ENCODE peak calls at places on chromosomes 7 and 10, in seven cellular contexts. One of them, this sample, is unnamed.

GRCh38 chr7:22696672-22697071 is 30.3 kb upstream of the IL6 start:
- DNase-seq in tibial nerve: no peak
- DNase-seq in CD8-positive, alpha-beta T cell: no peak
- DNase-seq in transverse colon: no peak
- DNase-seq in CD4-positive, alpha-beta T cell: no peak
- DNase-seq in A549: no peak
- DNase-seq in psoas muscle: no peak
- DNase-seq in this sample: peak; percentile 41

GRCh38 chr7:118870187-118870586 is 645.7 kb downstream of the ANKRD7 start:
- DNase-seq in tibial nerve: no peak
- DNase-seq in CD8-positive, alpha-beta T cell: no peak
- DNase-seq in transverse colon: no peak
- DNase-seq in CD4-positive, alpha-beta T cell: no peak
- DNase-seq in A549: peak; percentile 5
- DNase-seq in psoas muscle: no peak
- DNase-seq in this sample: no peak

GRCh38 chr7:112619343-112619742 is 138.6 kb downstream of the LSMEM1 start:
- DNase-seq in tibial nerve: no peak
- DNase-seq in CD8-positive, alpha-beta T cell: no peak
- DNase-seq in transverse colon: no peak
- DNase-seq in CD4-positive, alpha-beta T cell: no peak
- DNase-seq in A549: no peak
- DNase-seq in psoas muscle: no peak
- DNase-seq in this sample: no peak

GRCh38 chr10:25455980-25456567 is 281.3 kb downstream of the GPR158 start:
- DNase-seq in tibial nerve: no peak
- DNase-seq in CD8-positive, alpha-beta T cell: no peak
- DNase-seq in transverse colon: no peak
- DNase-seq in CD4-positive, alpha-beta T cell: no peak
- DNase-seq in A549: no peak
- DNase-seq in psoas muscle: no peak
- DNase-seq in this sample: no peak

GRCh38 chr7:156554488-156554887 is 86.1 kb upstream of the RNF32 start:
- DNase-seq in tibial nerve: no peak
- DNase-seq in CD8-positive, alpha-beta T cell: no peak
- DNase-seq in transverse colon: no peak
- DNase-seq in CD4-positive, alpha-beta T cell: no peak
- DNase-seq in A549: no peak
- DNase-seq in psoas muscle: no peak
- DNase-seq in this sample: no peak

GRCh38 chr10:72133517-72133916 is 45.2 kb upstream of the SPOCK2 start:
- DNase-seq in tibial nerve: no peak
- DNase-seq in CD8-positive, alpha-beta T cell: no peak
- DNase-seq in transverse colon: no peak
- DNase-seq in CD4-positive, alpha-beta T cell: no peak
- DNase-seq in A549: no peak
- DNase-seq in psoas muscle: no peak
- DNase-seq in this sample: no peak

GRCh38 chr7:29988391-29989256 is 977 bp downstream of the SCRN1 start:
- DNase-seq in tibial nerve: peak; percentile 25
- DNase-seq in CD8-positive, alpha-beta T cell: no peak
- DNase-seq in transverse colon: peak; percentile 46
- DNase-seq in CD4-positive, alpha-beta T cell: peak; percentile 2
- DNase-seq in A549: peak; percentile 84
- DNase-seq in psoas muscle: peak; percentile 68
- DNase-seq in this sample: no peak

GRCh38 chr10:50951451-50951850 is 66.0 kb upstream of the A1CF start:
- DNase-seq in tibial nerve: no peak
- DNase-seq in CD8-positive, alpha-beta T cell: no peak
- DNase-seq in transverse colon: no peak
- DNase-seq in CD4-positive, alpha-beta T cell: no peak
- DNase-seq in A549: no peak
- DNase-seq in psoas muscle: no peak
- DNase-seq in this sample: no peak

GRCh38 chr10:132616170-132616994 is 78.8 kb downstream of the INPP5A start:
- DNase-seq in tibial nerve: no peak
- DNase-seq in CD8-positive, alpha-beta T cell: peak; percentile 42
- DNase-seq in transverse colon: no peak
- DNase-seq in CD4-positive, alpha-beta T cell: no peak
- DNase-seq in A549: no peak
- DNase-seq in psoas muscle: no peak
- DNase-seq in this sample: no peak

GRCh38 chr10:69645296-69645665 is 15.2 kb downstream of the FAM241B start:
- DNase-seq in tibial nerve: no peak
- DNase-seq in CD8-positive, alpha-beta T cell: no peak
- DNase-seq in transverse colon: no peak
- DNase-seq in CD4-positive, alpha-beta T cell: no peak
- DNase-seq in A549: no peak
- DNase-seq in psoas muscle: peak; percentile 10
- DNase-seq in this sample: no peak

GRCh38 chr10:115417585-115418265 is 324.6 kb downstream of the ATRNL1 start:
- DNase-seq in tibial nerve: no peak
- DNase-seq in CD8-positive, alpha-beta T cell: no peak
- DNase-seq in transverse colon: peak; percentile 8
- DNase-seq in CD4-positive, alpha-beta T cell: no peak
- DNase-seq in A549: peak; percentile 54
- DNase-seq in psoas muscle: no peak
- DNase-seq in this sample: no peak

GRCh38 chr7:116232920-116233319 is 22.6 kb downstream of the TES start:
- DNase-seq in tibial nerve: no peak
- DNase-seq in CD8-positive, alpha-beta T cell: no peak
- DNase-seq in transverse colon: no peak
- DNase-seq in CD4-positive, alpha-beta T cell: no peak
- DNase-seq in A549: no peak
- DNase-seq in psoas muscle: no peak
- DNase-seq in this sample: no peak

GRCh38 chr10:30999084-30999712 is 32.5 kb downstream of the ZNF438 start:
- DNase-seq in tibial nerve: peak; percentile 48
- DNase-seq in CD8-positive, alpha-beta T cell: no peak
- DNase-seq in transverse colon: no peak
- DNase-seq in CD4-positive, alpha-beta T cell: no peak
- DNase-seq in A549: peak; percentile 6
- DNase-seq in psoas muscle: peak; percentile 48
- DNase-seq in this sample: no peak

GRCh38 chr7:48285365-48285764 is 114.1 kb downstream of the ABCA13 start:
- DNase-seq in tibial nerve: no peak
- DNase-seq in CD8-positive, alpha-beta T cell: no peak
- DNase-seq in transverse colon: no peak
- DNase-seq in CD4-positive, alpha-beta T cell: no peak
- DNase-seq in A549: peak; percentile 16
- DNase-seq in psoas muscle: no peak
- DNase-seq in this sample: no peak

GRCh38 chr7:101953248-101953819 is 135.9 kb downstream of the CUX1 start:
- DNase-seq in tibial nerve: no peak
- DNase-seq in CD8-positive, alpha-beta T cell: no peak
- DNase-seq in transverse colon: no peak
- DNase-seq in CD4-positive, alpha-beta T cell: no peak
- DNase-seq in A549: no peak
- DNase-seq in psoas muscle: peak; percentile 82
- DNase-seq in this sample: no peak

GRCh38 chr7:36262706-36263484 is 109.8 kb downstream of the EEPD1 start:
- DNase-seq in tibial nerve: no peak
- DNase-seq in CD8-positive, alpha-beta T cell: no peak
- DNase-seq in transverse colon: no peak
- DNase-seq in CD4-positive, alpha-beta T cell: no peak
- DNase-seq in A549: no peak
- DNase-seq in psoas muscle: no peak
- DNase-seq in this sample: no peak

GRCh38 chr10:43203491-43204393 is 63.1 kb downstream of the RASGEF1A start:
- DNase-seq in tibial nerve: no peak
- DNase-seq in CD8-positive, alpha-beta T cell: no peak
- DNase-seq in transverse colon: no peak
- DNase-seq in CD4-positive, alpha-beta T cell: no peak
- DNase-seq in A549: peak; percentile 43
- DNase-seq in psoas muscle: peak; percentile 45
- DNase-seq in this sample: peak; percentile 81

GRCh38 chr10:120406380-120406779 is 50.6 kb upstream of the PLPP4 start:
- DNase-seq in tibial nerve: no peak
- DNase-seq in CD8-positive, alpha-beta T cell: no peak
- DNase-seq in transverse colon: peak; percentile 64
- DNase-seq in CD4-positive, alpha-beta T cell: no peak
- DNase-seq in A549: no peak
- DNase-seq in psoas muscle: no peak
- DNase-seq in this sample: no peak

GRCh38 chr7:1668932-1669485 is 1.1 kb upstream of the ELFN1 start:
- DNase-seq in tibial nerve: no peak
- DNase-seq in CD8-positive, alpha-beta T cell: no peak
- DNase-seq in transverse colon: no peak
- DNase-seq in CD4-positive, alpha-beta T cell: no peak
- DNase-seq in A549: no peak
- DNase-seq in psoas muscle: no peak
- DNase-seq in this sample: no peak

GRCh38 chr10:7039859-7040258 is 371.0 kb downstream of the SFMBT2 start:
- DNase-seq in tibial nerve: no peak
- DNase-seq in CD8-positive, alpha-beta T cell: no peak
- DNase-seq in transverse colon: no peak
- DNase-seq in CD4-positive, alpha-beta T cell: no peak
- DNase-seq in A549: no peak
- DNase-seq in psoas muscle: no peak
- DNase-seq in this sample: no peak

GRCh38 chr7:151451156-151451555 is 11.2 kb upstream of the CRYGN start:
- DNase-seq in tibial nerve: no peak
- DNase-seq in CD8-positive, alpha-beta T cell: no peak
- DNase-seq in transverse colon: peak; percentile 3
- DNase-seq in CD4-positive, alpha-beta T cell: no peak
- DNase-seq in A549: no peak
- DNase-seq in psoas muscle: no peak
- DNase-seq in this sample: no peak

GRCh38 chr7:26648429-26649015 is 215.9 kb downstream of the SKAP2 start:
- DNase-seq in tibial nerve: no peak
- DNase-seq in CD8-positive, alpha-beta T cell: no peak
- DNase-seq in transverse colon: no peak
- DNase-seq in CD4-positive, alpha-beta T cell: no peak
- DNase-seq in A549: peak; percentile 17
- DNase-seq in psoas muscle: no peak
- DNase-seq in this sample: peak; percentile 84

GRCh38 chr10:51367120-51367519 is 292.8 kb downstream of the PRKG1 start:
- DNase-seq in tibial nerve: no peak
- DNase-seq in CD8-positive, alpha-beta T cell: no peak
- DNase-seq in transverse colon: no peak
- DNase-seq in CD4-positive, alpha-beta T cell: no peak
- DNase-seq in A549: no peak
- DNase-seq in psoas muscle: no peak
- DNase-seq in this sample: no peak

GRCh38 chr10:72009430-72010081 is 45.4 kb downstream of the CHST3 start:
- DNase-seq in tibial nerve: peak; percentile 76
- DNase-seq in CD8-positive, alpha-beta T cell: no peak
- DNase-seq in transverse colon: peak; percentile 81
- DNase-seq in CD4-positive, alpha-beta T cell: no peak
- DNase-seq in A549: no peak
- DNase-seq in psoas muscle: peak; percentile 96
- DNase-seq in this sample: no peak

GRCh38 chr10:81018898-81019890 is 481.5 kb downstream of the SH2D4B start:
- DNase-seq in tibial nerve: no peak
- DNase-seq in CD8-positive, alpha-beta T cell: no peak
- DNase-seq in transverse colon: no peak
- DNase-seq in CD4-positive, alpha-beta T cell: no peak
- DNase-seq in A549: peak; percentile 70
- DNase-seq in psoas muscle: no peak
- DNase-seq in this sample: peak; percentile 11

GRCh38 chr10:25113231-25114035 is 61.4 kb upstream of the GPR158 start:
- DNase-seq in tibial nerve: peak; percentile 81
- DNase-seq in CD8-positive, alpha-beta T cell: no peak
- DNase-seq in transverse colon: peak; percentile 81
- DNase-seq in CD4-positive, alpha-beta T cell: peak; percentile 4
- DNase-seq in A549: peak; percentile 80
- DNase-seq in psoas muscle: peak; percentile 75
- DNase-seq in this sample: peak; percentile 67

GRCh38 chr10:61744469-61744868 is 81.7 kb downstream of the CABCOCO1 start:
- DNase-seq in tibial nerve: no peak
- DNase-seq in CD8-positive, alpha-beta T cell: no peak
- DNase-seq in transverse colon: no peak
- DNase-seq in CD4-positive, alpha-beta T cell: no peak
- DNase-seq in A549: peak; percentile 26
- DNase-seq in psoas muscle: no peak
- DNase-seq in this sample: no peak
- TF ChIP-seq CTCF in tibial nerve: no peak
- TF ChIP-seq CTCF in CD8-positive, alpha-beta T cell: no peak
- TF ChIP-seq CTCF in transverse colon: no peak
- TF ChIP-seq CTCF in CD4-positive, alpha-beta T cell: no peak
- TF ChIP-seq CTCF in A549: peak; percentile 10
- TF ChIP-seq CTCF in psoas muscle: no peak
- TF ChIP-seq CTCF in this sample: peak; percentile 44

GRCh38 chr10:91536101-91536500 is 96.8 kb downstream of the PPP1R3C start:
- DNase-seq in tibial nerve: peak; percentile 17
- DNase-seq in CD8-positive, alpha-beta T cell: no peak
- DNase-seq in transverse colon: no peak
- DNase-seq in CD4-positive, alpha-beta T cell: no peak
- DNase-seq in A549: no peak
- DNase-seq in psoas muscle: peak; percentile 59
- DNase-seq in this sample: no peak
- H3K27ac ChIP-seq in tibial nerve: no peak overlapping the region
- H3K27ac ChIP-seq in CD8-positive, alpha-beta T cell: no peak overlapping the region
- H3K27ac ChIP-seq in transverse colon: no peak overlapping the region
- H3K27ac ChIP-seq in CD4-positive, alpha-beta T cell: no peak overlapping the region
- H3K27ac ChIP-seq in A549: no peak overlapping the region
- H3K27ac ChIP-seq in psoas muscle: no peak overlapping the region
- H3K27ac ChIP-seq in this sample: no peak overlapping the region

GRCh38 chr7:6271091-6271658 is 1.2 kb downstream of the CYTH3 start:
- DNase-seq in tibial nerve: peak; percentile 56
- DNase-seq in CD8-positive, alpha-beta T cell: no peak
- DNase-seq in transverse colon: peak; percentile 62
- DNase-seq in CD4-positive, alpha-beta T cell: peak; percentile 27
- DNase-seq in A549: peak; percentile 78
- DNase-seq in psoas muscle: peak; percentile 78
- DNase-seq in this sample: peak; percentile 48
- TF ChIP-seq CTCF in tibial nerve: peak; percentile 67
- TF ChIP-seq CTCF in CD8-positive, alpha-beta T cell: peak; percentile 0
- TF ChIP-seq CTCF in transverse colon: peak; percentile 40
- TF ChIP-seq CTCF in CD4-positive, alpha-beta T cell: no peak
- TF ChIP-seq CTCF in A549: peak; percentile 33
- TF ChIP-seq CTCF in psoas muscle: peak; percentile 55
- TF ChIP-seq CTCF in this sample: no peak

DNA sequence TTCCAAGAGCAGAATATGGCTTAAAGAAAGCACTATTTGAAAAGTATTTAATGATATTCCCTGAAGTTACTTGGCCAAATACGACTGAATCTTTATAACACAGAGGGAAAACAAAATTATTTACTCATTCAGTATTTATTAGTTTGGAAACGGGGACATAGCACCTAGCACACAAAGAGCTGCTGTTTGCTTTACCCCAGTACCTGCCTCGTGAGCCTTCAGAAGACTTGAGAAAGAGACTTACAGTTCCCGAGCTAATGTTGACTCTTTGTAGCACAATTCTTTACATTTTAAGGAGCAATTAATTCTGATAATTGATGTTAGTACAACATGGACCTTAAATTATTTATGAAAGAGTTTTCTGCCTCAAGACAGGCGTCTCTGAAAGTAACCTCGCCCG is 88.7 kb downstream of the FAM204A start:
- DNase-seq in tibial nerve: no peak
- DNase-seq in CD8-positive, alpha-beta T cell: no peak
- DNase-seq in transverse colon: no peak
- DNase-seq in CD4-positive, alpha-beta T cell: no peak
- DNase-seq in A549: no peak
- DNase-seq in psoas muscle: no peak
- DNase-seq in this sample: no peak
- H3K27ac ChIP-seq in tibial nerve: no peak overlapping the region
- H3K27ac ChIP-seq in CD8-positive, alpha-beta T cell: no peak overlapping the region
- H3K27ac ChIP-seq in transverse colon: no peak overlapping the region
- H3K27ac ChIP-seq in CD4-positive, alpha-beta T cell: no peak overlapping the region
- H3K27ac ChIP-seq in A549: no peak overlapping the region
- H3K27ac ChIP-seq in psoas muscle: no peak overlapping the region
- H3K27ac ChIP-seq in this sample: no peak overlapping the region

GRCh38 chr10:113905756-113906155 is 51.3 kb downstream of the NHLRC2 start:
- DNase-seq in tibial nerve: no peak
- DNase-seq in CD8-positive, alpha-beta T cell: no peak
- DNase-seq in transverse colon: no peak
- DNase-seq in CD4-positive, alpha-beta T cell: no peak
- DNase-seq in A549: no peak
- DNase-seq in psoas muscle: no peak
- DNase-seq in this sample: no peak
- TF ChIP-seq CTCF in tibial nerve: no peak
- TF ChIP-seq CTCF in CD8-positive, alpha-beta T cell: no peak
- TF ChIP-seq CTCF in transverse colon: no peak
- TF ChIP-seq CTCF in CD4-positive, alpha-beta T cell: no peak
- TF ChIP-seq CTCF in A549: no peak
- TF ChIP-seq CTCF in psoas muscle: no peak
- TF ChIP-seq CTCF in this sample: no peak

This sample was measured in PC-9.